ENCODE peak calls at places on chromosome 2, in seven cellular contexts. C, K, E, T, L, O and F are unnamed samples.

GRCh38 chr2:328761-329160 is 40.9 kb upstream of the ALKAL2 start:
- DNase-seq in K (no peak), T (no peak), L (no peak), O (peak), E (no peak), C (peak), F (no peak)

GRCh38 chr2:128026422-128027277 is 1.2 kb downstream of the SAP130 start:
- DNase-seq in O (no peak), K (peak), L (no peak), T (no peak), E (no peak), C (peak), F (no peak)

GRCh38 chr2:8440029-8440778 is 241.7 kb upstream of the ID2 start:
- DNase-seq in K (no peak), E (no peak), C (no peak), T (no peak), L (no peak), O (no peak), F (no peak)

GRCh38 chr2:233480490-233481202 is 85.9 kb downstream of the USP40 start:
- DNase-seq in L (no peak), E (no peak), K (no peak), C (peak), O (no peak), T (no peak), F (no peak)

GRCh38 chr2:155250800-155251199 is 552.3 kb downstream of the KCNJ3 start:
- DNase-seq in E (no peak), L (no peak), T (no peak), O (no peak), C (no peak), K (no peak), F (no peak)

GRCh38 chr2:37827455-37827854 is 97.6 kb upstream of the RMDN2 start:
- DNase-seq in O (no peak), C (no peak), L (no peak), E (no peak), T (no peak), K (no peak), F (no peak)

GRCh38 chr2:159982842-159983785 is 79.3 kb downstream of the PLA2R1 start:
- DNase-seq in E (no peak), K (peak), C (peak), L (no peak), T (no peak), O (no peak), F (peak)

GRCh38 chr2:240918258-240919091 is 12.3 kb downstream of the CROCC2 start:
- DNase-seq in K (no peak), T (peak), L (no peak), C (no peak), E (peak), O (no peak), F (no peak)

GRCh38 chr2:69948032-69948962 is 13.1 kb downstream of the ASPRV1 start:
- DNase-seq in E (no peak), C (no peak), T (no peak), K (no peak), L (no peak), O (no peak), F (no peak)

GRCh38 chr2:121219866-121220265 is 65.1 kb downstream of the TFCP2L1 start:
- DNase-seq in E (no peak), T (no peak), L (no peak), K (no peak), C (no peak), O (no peak), F (no peak)

GRCh38 chr2:30219886-30220478 is 11.4 kb upstream of the LBH start:
- DNase-seq in K (no peak), E (no peak), L (no peak), C (no peak), T (no peak), O (no peak), F (no peak)

GRCh38 chr2:95021847-95022246 is 3.7 kb upstream of the MAL start:
- DNase-seq in T (no peak), K (no peak), E (no peak), L (no peak), O (no peak), C (no peak), F (no peak)

GRCh38 chr2:102485151-102485769 is 12.2 kb downstream of the SLC9A4 start:
- DNase-seq in C (no peak), L (no peak), K (no peak), E (no peak), O (no peak), T (no peak), F (no peak)

GRCh38 chr2:233747283-233747544 is 12.9 kb upstream of the UGT1A1 start:
- DNase-seq in T (no peak), C (no peak), E (no peak), O (no peak), L (no peak), K (no peak), F (no peak)

GRCh38 chr2:221524158-221524557 is 47.9 kb downstream of the EPHA4 start:
- DNase-seq in L (no peak), T (no peak), K (no peak), E (no peak), C (no peak), O (no peak), F (no peak)

GRCh38 chr2:161844845-161845244 is 220.6 kb downstream of the SLC4A10 start:
- DNase-seq in O (no peak), L (no peak), T (no peak), K (no peak), E (no peak), C (no peak), F (no peak)

GRCh38 chr2:18268400-18268799 is 292.1 kb downstream of the RDH14 start:
- DNase-seq in K (peak), T (no peak), C (peak), E (no peak), L (no peak), O (peak), F (no peak)

GRCh38 chr2:44810892-44811530 is 130.5 kb upstream of the SIX3 start:
- DNase-seq in T (no peak), E (no peak), O (no peak), L (no peak), K (no peak), C (no peak), F (no peak)

DNA sequence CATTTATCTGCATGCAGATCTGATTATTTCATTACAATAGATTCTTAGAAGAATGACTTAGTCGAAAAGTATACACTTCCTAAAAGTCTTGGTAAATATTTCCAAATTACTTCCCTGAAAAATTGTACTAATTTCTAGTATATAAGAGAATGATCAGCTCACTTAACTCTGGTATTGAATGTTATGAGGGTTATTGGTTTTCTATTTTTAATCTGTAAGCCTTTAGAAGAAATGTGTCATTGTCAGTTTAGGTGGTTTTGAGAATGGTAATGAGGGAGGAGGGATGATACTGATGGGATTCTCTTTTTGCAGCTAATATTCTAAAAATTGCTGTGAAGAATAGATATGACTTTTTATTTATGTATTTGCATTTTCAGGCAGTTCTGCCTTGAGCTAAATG is 23.9 kb downstream of the MOB4 start:
- DNase-seq in E (no peak), O (no peak), L (no peak), K (no peak), C (no peak), T (no peak), F (no peak)
- H3K4me3 ChIP-seq in E (no peak), O (no peak), L (no peak), K (no peak), C (no peak), T (no peak), F (no peak)

GRCh38 chr2:162989507-162989906 is 150.9 kb upstream of the KCNH7 start:
- DNase-seq in C (no peak), T (no peak), E (no peak), K (no peak), L (no peak), O (no peak), F (no peak)
- TF ChIP-seq CTCF in C (no peak), T (no peak), E (no peak), K (no peak), L (no peak), O (peak), F (no peak)

GRCh38 chr2:201172279-201172678 is 10.7 kb upstream of the CASP10 start:
- DNase-seq in E (no peak), O (no peak), C (no peak), L (no peak), T (no peak), K (no peak), F (no peak)

GRCh38 chr2:201171259-201171814 is 11.6 kb upstream of the CASP10 start:
- DNase-seq in E (no peak), T (no peak), O (no peak), L (no peak), K (no peak), C (no peak), F (no peak)

GRCh38 chr2:201174687-201175086 is 8.3 kb upstream of the CASP10 start:
- DNase-seq in E (no peak), T (no peak), K (no peak), C (no peak), L (no peak), O (no peak), F (no peak)

GRCh38 chr2:201180010-201180409 is 2.9 kb upstream of the CASP10 start:
- DNase-seq in T (no peak), E (no peak), O (no peak), L (no peak), K (no peak), C (no peak), F (no peak)

GRCh38 chr2:201175971-201176570 is 6.9 kb upstream of the CASP10 start:
- DNase-seq in T (no peak), E (no peak), L (no peak), C (no peak), K (no peak), O (no peak), F (no peak)
- H3K4me3 ChIP-seq in T (no peak), E (no peak), L (no peak), C (no peak), K (no peak), O (no peak), F (no peak)

GRCh38 chr2:71454221-71455010 is 1.1 kb downstream of the DYSF start:
- DNase-seq in C (no peak), O (no peak), T (peak), K (no peak), L (no peak), E (no peak), F (no peak)

GRCh38 chr2:71456617-71457016 is 3.3 kb downstream of the DYSF start:
- DNase-seq in C (no peak), T (no peak), L (no peak), K (no peak), E (no peak), O (no peak), F (no peak)

GRCh38 chr2:71453404-71454220 is at the start of gene DYSF:
- DNase-seq in T (peak), L (no peak), K (peak), O (no peak), E (no peak), C (peak), F (no peak)

GRCh38 chr2:71455741-71456569 is 2.6 kb downstream of the DYSF start:
- DNase-seq in E (no peak), O (no peak), L (no peak), C (peak), K (peak), T (peak), F (no peak)

GRCh38 chr2:71455011-71455740 is 1.8 kb downstream of the DYSF start:
- DNase-seq in L (no peak), C (no peak), T (no peak), E (no peak), K (no peak), O (no peak), F (no peak)
- TF ChIP-seq CTCF in L (no peak), C (no peak), T (no peak), E (no peak), K (no peak), O (peak), F (no peak)

GRCh38 chr2:2060431-2060830 is 270.6 kb downstream of the MYT1L start:
- DNase-seq in K (no peak), T (no peak), E (no peak), L (no peak), O (no peak), C (no peak), F (no peak)

GRCh38 chr2:2057125-2057721 is 273.9 kb downstream of the MYT1L start:
- DNase-seq in L (no peak), E (peak), T (peak), C (peak), O (peak), K (peak), F (no peak)

GRCh38 chr2:2054363-2054882 is 276.7 kb downstream of the MYT1L start:
- DNase-seq in T (no peak), L (no peak), C (no peak), O (no peak), K (no peak), E (no peak), F (no peak)

GRCh38 chr2:2059199-2059598 is 271.9 kb downstream of the MYT1L start:
- DNase-seq in O (no peak), E (no peak), C (no peak), K (no peak), T (no peak), L (no peak), F (no peak)

GRCh38 chr2:2056531-2056930 is 274.5 kb downstream of the MYT1L start:
- DNase-seq in E (no peak), K (no peak), C (no peak), T (no peak), L (no peak), O (no peak), F (no peak)
- H3K4me3 ChIP-seq in E (no peak), K (no peak), C (no peak), T (peak), L (no peak), O (no peak), F (no peak)

GRCh38 chr2:96262306-96262705 is 3.5 kb downstream of the TMEM127 start:
- DNase-seq in E (no peak), T (no peak), K (no peak), L (no peak), C (no peak), O (no peak), F (no peak)

GRCh38 chr2:96258393-96259022 is 7.3 kb downstream of the TMEM127 start:
- DNase-seq in L (no peak), K (peak), C (no peak), T (no peak), E (no peak), O (peak), F (no peak)

GRCh38 chr2:96261328-96262003 is 4.3 kb downstream of the TMEM127 start:
- DNase-seq in L (no peak), E (no peak), O (no peak), T (no peak), C (no peak), K (no peak), F (no peak)

GRCh38 chr2:96259497-96259921 is 6.3 kb downstream of the TMEM127 start:
- DNase-seq in O (no peak), K (no peak), E (no peak), C (no peak), T (peak), L (no peak), F (no peak)

GRCh38 chr2:96260404-96261260 is 5.2 kb downstream of the TMEM127 start:
- DNase-seq in O (peak), T (peak), E (peak), K (peak), L (no peak), C (peak), F (peak)
- TF ChIP-seq CTCF in O (peak), T (peak), E (peak), K (peak), L (peak), C (peak), F (peak)

GRCh38 chr2:131035112-131035825 is 58.0 kb downstream of the FAM168B start:
- DNase-seq in T (no peak), C (no peak), L (no peak), E (no peak), O (no peak), K (no peak), F (no peak)

GRCh38 chr2:131033786-131034121 is 59.5 kb downstream of the FAM168B start:
- DNase-seq in T (no peak), E (no peak), L (no peak), K (no peak), C (no peak), O (no peak), F (no peak)

GRCh38 chr2:131035826-131036231 is 57.4 kb downstream of the FAM168B start:
- DNase-seq in E (no peak), L (no peak), T (no peak), K (no peak), C (no peak), O (no peak), F (no peak)

GRCh38 chr2:131036269-131036668 is 57.0 kb downstream of the FAM168B start:
- DNase-seq in E (no peak), L (no peak), T (no peak), C (no peak), K (no peak), O (no peak), F (no peak)

GRCh38 chr2:131034122-131035051 is 58.9 kb downstream of the FAM168B start:
- DNase-seq in E (no peak), O (no peak), K (peak), T (no peak), C (no peak), L (no peak), F (no peak)
- H3K4me3 ChIP-seq in E (no peak), O (peak), K (no peak), T (peak), C (no peak), L (no peak), F (peak)